ENCODE peak calls at places on chromosomes 11 and 22, in six cellular contexts. A is left ventricle myocardium inferior, B is AG09319, I is stomach, K is heart left ventricle, F is WTC11. S is an unnamed sample.

GRCh38 chr22:37032535-37033460 is 13.3 kb downstream of the MPST start:
- DNase-seq in A (no peak), B (peak; percentile 52), I (peak; percentile 85), K (no peak), F (no peak), S (no peak)

GRCh38 chr11:46948378-46949131 is 12.0 kb downstream of the CSTPP1 start:
- DNase-seq in A (no peak), B (peak; percentile 16), I (no peak), K (no peak), F (no peak), S (no peak)

GRCh38 chr11:28629235-28629634 is 521.0 kb downstream of the METTL15 start:
- DNase-seq in A (no peak), B (no peak), I (no peak), K (no peak), F (no peak), S (no peak)

GRCh38 chr11:121152764-121153163 is 51.7 kb downstream of the TECTA start:
- DNase-seq in A (no peak), B (no peak), I (no peak), K (no peak), F (no peak), S (no peak)

GRCh38 chr11:131688056-131688693 is 317.8 kb downstream of the NTM start:
- DNase-seq in A (peak; percentile 47), B (peak; percentile 20), I (peak; percentile 37), K (peak; percentile 77), F (peak; percentile 81), S (peak; percentile 90)

GRCh38 chr11:115348404-115348803 is 155.8 kb downstream of the CADM1 start:
- DNase-seq in A (no peak), B (no peak), I (no peak), K (no peak), F (no peak), S (no peak)

GRCh38 chr11:12318791-12319733 is 58.3 kb upstream of the PARVA start:
- DNase-seq in A (no peak), B (peak; percentile 89), I (no peak), K (no peak), F (no peak), S (no peak)

GRCh38 chr11:57762235-57762866 is 749 bp downstream of the CTNND1 start:
- DNase-seq in A (no peak), B (no peak), I (no peak), K (no peak), F (no peak), S (no peak)

GRCh38 chr11:75339685-75340409 is 11.6 kb downstream of the ARRB1 start:
- DNase-seq in A (peak; percentile 54), B (no peak), I (no peak), K (no peak), F (no peak), S (no peak)
- TF ChIP-seq CTCF in A (peak; percentile 24), B (no peak), I (no peak), K (no peak), F (no peak), S (peak; percentile 23)

GRCh38 chr11:18853086-18853720 is 61.6 kb upstream of the PTPN5 start:
- DNase-seq in A (no peak), B (no peak), I (no peak), K (no peak), F (peak; percentile 36), S (no peak)
- TF ChIP-seq CTCF in A (no peak), B (peak; percentile 27), I (peak; percentile 30), K (peak; percentile 6), F (peak; percentile 45), S (peak; percentile 46)

DNA sequence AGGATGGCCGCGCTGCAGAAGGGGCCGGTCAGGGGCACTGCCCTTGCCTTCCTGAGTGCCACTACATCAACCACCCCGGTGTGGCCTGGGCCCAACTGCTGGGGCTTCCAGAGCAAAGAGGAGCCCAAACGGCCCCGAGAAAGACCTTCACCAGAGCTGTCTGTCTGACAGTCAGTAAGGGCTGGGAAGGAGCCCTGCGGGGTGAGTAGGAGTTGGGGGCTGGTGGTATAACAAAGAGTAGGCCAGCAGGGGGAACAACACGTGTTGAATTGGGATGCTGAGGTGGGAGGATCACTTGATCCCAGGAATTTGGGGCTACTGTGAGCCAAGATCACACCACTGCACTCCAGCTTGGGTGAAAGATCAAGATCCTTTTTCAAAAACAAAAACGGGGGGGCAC is 3.9 kb downstream of the GSTT4 start:
- DNase-seq in A (no peak), B (no peak), I (no peak), K (no peak), F (peak; percentile 35), S (no peak)
- TF ChIP-seq CTCF in A (no peak), B (no peak), I (no peak), K (no peak), F (no peak), S (no peak)

GRCh38 chr22:43783777-43784176 is 28.3 kb downstream of the EFCAB6 start:
- DNase-seq in A (no peak), B (no peak), I (no peak), K (no peak), F (no peak), S (no peak)
- TF ChIP-seq CTCF in A (no peak), B (no peak), I (no peak), K (no peak), F (no peak), S (no peak)

DNA sequence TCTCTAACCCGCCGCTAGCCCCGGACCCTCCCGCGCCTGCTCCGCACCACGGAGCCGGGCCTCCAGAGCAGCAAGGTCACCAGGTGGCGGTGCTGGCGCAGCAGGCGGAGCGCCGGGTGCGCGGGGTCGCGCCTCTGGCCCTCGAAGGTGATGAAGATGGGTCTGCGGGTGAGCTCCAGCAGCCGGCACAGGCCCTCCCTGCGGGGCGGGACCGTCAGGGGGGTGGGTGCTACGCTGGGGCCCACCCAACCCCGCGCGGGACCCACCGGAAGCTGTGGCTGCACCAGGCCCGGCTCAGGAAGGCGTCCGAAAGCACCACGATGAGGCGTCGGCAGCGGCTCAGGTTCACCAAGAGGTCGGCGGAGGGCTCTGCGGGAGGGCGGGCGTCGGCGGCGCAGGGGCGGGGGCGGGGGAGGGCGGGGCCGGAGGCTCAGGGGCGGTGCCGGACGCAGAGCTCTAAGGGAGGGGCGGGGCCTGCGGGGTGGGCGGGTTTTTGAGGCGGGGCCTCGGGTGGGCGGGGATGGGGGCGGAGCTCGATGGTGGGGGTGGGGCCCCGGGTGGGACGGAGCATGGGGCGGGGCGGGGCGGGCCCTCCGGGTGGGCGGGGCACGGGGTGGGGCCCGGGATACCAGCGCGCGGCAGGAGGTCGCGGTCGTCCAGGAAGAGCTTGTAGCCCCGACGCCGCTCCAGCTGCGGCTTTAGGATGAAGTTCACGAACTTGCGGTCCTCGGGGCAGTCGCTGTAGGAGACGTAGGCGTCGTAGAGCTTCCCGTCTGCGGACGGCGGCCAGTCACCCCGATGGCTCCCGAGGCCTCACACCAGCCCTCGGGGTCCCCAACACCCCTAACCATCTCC is 7.8 kb downstream of the SIGIRR start:
- DNase-seq in A (peak; percentile 83), B (peak; percentile 28), I (peak; percentile 78), K (peak; percentile 93), F (peak; percentile 81), S (no peak)
- TF ChIP-seq CTCF in A (peak; percentile 39), B (peak; percentile 1), I (no peak), K (no peak), F (no peak), S (no peak)

DNA sequence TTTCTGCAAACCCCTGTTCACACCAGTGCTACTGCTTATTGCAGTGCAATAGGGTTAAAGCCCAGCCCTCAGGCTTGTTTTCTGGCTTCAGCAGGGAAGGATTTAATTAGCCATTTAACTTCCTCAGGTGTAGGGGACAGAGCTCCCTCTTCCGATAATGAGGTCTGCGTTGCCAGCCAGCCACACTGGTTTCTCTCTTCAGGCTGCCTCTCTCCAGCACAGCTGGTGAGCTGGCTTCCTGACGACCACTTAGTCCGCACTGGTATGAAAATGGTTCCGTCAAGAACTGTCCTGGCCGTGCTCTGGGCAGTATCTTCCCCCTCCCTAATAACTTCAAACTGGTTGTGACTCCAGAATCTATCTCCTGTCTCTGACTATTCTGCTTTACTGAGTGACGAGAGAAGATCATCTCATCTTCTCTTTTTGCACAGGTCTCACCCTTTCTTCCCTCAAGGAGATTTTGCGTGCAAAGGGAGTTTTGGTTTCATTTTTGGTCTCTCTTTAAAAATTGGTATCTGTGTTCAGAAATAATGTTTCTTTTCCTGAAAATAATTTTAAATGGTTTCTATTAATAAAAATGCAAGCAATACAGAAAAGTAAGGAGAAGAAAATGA is 49.2 kb downstream of the CNTN5 start:
- DNase-seq in A (no peak), B (no peak), I (no peak), K (peak; percentile 38), F (peak; percentile 38), S (no peak)
- TF ChIP-seq CTCF in A (no peak), B (no peak), I (no peak), K (no peak), F (no peak), S (no peak)

GRCh38 chr11:70471254-70471653 is 72.9 kb downstream of the CTTN start:
- DNase-seq in A (no peak), B (no peak), I (no peak), K (no peak), F (peak; percentile 74), S (no peak)
- TF ChIP-seq CTCF in A (no peak), B (peak; percentile 5), I (no peak), K (no peak), F (no peak), S (peak; percentile 29)

GRCh38 chr11:64100782-64101358 is 65.0 kb downstream of the MACROD1 start:
- DNase-seq in A (no peak), B (no peak), I (no peak), K (no peak), F (no peak), S (no peak)

GRCh38 chr11:64102005-64102738 is 63.7 kb downstream of the MACROD1 start:
- DNase-seq in A (no peak), B (no peak), I (no peak), K (no peak), F (no peak), S (no peak)

GRCh38 chr11:64099436-64099835 is 63.7 kb downstream of the FLRT1 start:
- DNase-seq in A (no peak), B (no peak), I (no peak), K (no peak), F (no peak), S (no peak)

GRCh38 chr11:64101461-64101860 is 64.5 kb downstream of the MACROD1 start:
- DNase-seq in A (no peak), B (no peak), I (no peak), K (no peak), F (no peak), S (no peak)

DNA sequence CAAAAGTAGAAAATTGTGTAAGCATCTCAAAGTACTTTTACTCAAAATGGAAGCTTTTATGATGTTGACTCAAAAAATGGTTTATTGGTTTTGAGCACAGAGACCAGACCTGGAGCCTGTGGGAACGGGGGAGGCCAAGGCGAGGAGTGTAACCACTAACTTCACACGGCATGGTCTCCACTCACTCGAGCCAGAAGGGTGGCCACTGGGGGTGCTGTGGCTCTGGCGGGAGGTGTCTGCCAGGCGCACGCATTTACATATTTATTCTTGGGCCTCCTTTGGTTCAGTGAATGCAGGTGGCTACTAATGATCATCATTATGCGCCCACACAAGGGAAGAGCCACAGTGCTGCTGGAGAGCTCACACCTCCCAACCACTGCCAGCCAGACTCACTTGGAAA is 64.6 kb downstream of the FLRT1 start:
- DNase-seq in A (no peak), B (no peak), I (no peak), K (no peak), F (peak; percentile 62), S (no peak)
- TF ChIP-seq CTCF in A (no peak), B (no peak), I (no peak), K (no peak), F (no peak), S (no peak)

GRCh38 chr11:50423208-50423607 is 390.5 kb downstream of the OR4C45 start:
- DNase-seq in A (no peak), B (no peak), I (no peak), K (no peak), F (no peak), S (no peak)
- TF ChIP-seq CTCF in A (no peak), B (no peak), I (no peak), K (no peak), F (no peak), S (no peak)

GRCh38 chr11:45083544-45084087 is 62.8 kb upstream of the PRDM11 start:
- DNase-seq in A (no peak), B (no peak), I (no peak), K (no peak), F (peak; percentile 75), S (no peak)
- TF ChIP-seq CTCF in A (peak; percentile 42), B (peak; percentile 31), I (no peak), K (no peak), F (no peak), S (peak; percentile 38)

S was measured in osteocyte.